ENCODE peak calls at places on chromosome 20, in four cellular contexts. P is COR-L47; R is GM20000; U is activated CD4-positive, alpha-beta memory T cell treated with anti-CD3 and anti-CD28 coated beads, Interleukin-2, amount 10 ng/mL, durations not matched to agents 7 days and 5 days. K is an unnamed sample.

GRCh38 chr20:50409495-50409894 is 100.7 kb upstream of the PTPN1 start:
- DNase-seq in P (no peak), R (no peak), U (no peak), K (no peak)

GRCh38 chr20:62104234-62104789 is 18.0 kb upstream of the LSM14B start:
- DNase-seq in U (no peak), R (no peak), P (no peak), K (no peak)

GRCh38 chr20:3818155-3819151 is 1.9 kb upstream of the AP5S1 start:
- DNase-seq in P (peak; percentile 90), R (peak; percentile 70), U (no peak), K (peak; percentile 74)

GRCh38 chr20:63700199-63701050 is 4.0 kb downstream of the TNFRSF6B start:
- DNase-seq in U (no peak), R (no peak), P (no peak), K (no peak)

GRCh38 chr20:46261456-46262253 is 46.6 kb downstream of the CDH22 start:
- DNase-seq in U (no peak), P (peak; percentile 17), R (no peak), K (no peak)

GRCh38 chr20:62155428-62156253 is 12.1 kb downstream of the SS18L1 start:
- DNase-seq in R (no peak), P (no peak), U (no peak), K (no peak)

GRCh38 chr20:43959079-43959919 is 44.6 kb downstream of the TOX2 start:
- DNase-seq in P (no peak), R (no peak), U (peak; percentile 32), K (no peak)

GRCh38 chr20:58633161-58634035 is 17.7 kb upstream of the STX16 start:
- DNase-seq in P (no peak), R (no peak), U (no peak), K (no peak)

GRCh38 chr20:4104045-4104444 is 88.7 kb upstream of the RNF24 start:
- DNase-seq in R (no peak), U (no peak), P (no peak), K (no peak)

GRCh38 chr20:34705383-34706021 is 1.4 kb downstream of the TP53INP2 start:
- DNase-seq in R (peak; percentile 45), U (no peak), P (no peak), K (no peak)

GRCh38 chr20:39067526-39068216 is 105.5 kb downstream of the DHX35 start:
- DNase-seq in R (no peak), U (no peak), P (no peak), K (no peak)

GRCh38 chr20:7704021-7704420 is 236.2 kb downstream of the HAO1 start:
- DNase-seq in R (no peak), P (peak; percentile 44), U (no peak), K (no peak)

GRCh38 chr20:58482416-58482815 is 32.8 kb downstream of the APCDD1L start:
- DNase-seq in U (no peak), P (no peak), R (no peak), K (no peak)

GRCh38 chr20:1321654-1321939 is 7.3 kb downstream of the SDCBP2 start:
- DNase-seq in P (no peak), R (no peak), U (no peak), K (no peak)

GRCh38 chr20:1995531-1996310 is 1.9 kb upstream of the PDYN start:
- DNase-seq in P (no peak), U (no peak), R (no peak), K (no peak)

GRCh38 chr20:46393967-46394366 is 12.4 kb downstream of the ELMO2 start:
- DNase-seq in P (no peak), U (no peak), R (no peak), K (no peak)

GRCh38 chr20:44678247-44678646 is 26.7 kb upstream of the ADA start:
- DNase-seq in P (no peak), U (no peak), R (no peak), K (no peak)

GRCh38 chr20:564195-564594 is 20.6 kb upstream of the CSNK2A1 start:
- DNase-seq in P (no peak), R (no peak), U (no peak), K (no peak)

GRCh38 chr20:4633780-4634179 is 87.9 kb upstream of the PRND start:
- DNase-seq in U (no peak), R (no peak), P (no peak), K (no peak)

GRCh38 chr20:38548356-38549083 is 32.5 kb upstream of the ADIG start:
- DNase-seq in P (no peak), U (no peak), R (no peak), K (no peak)

GRCh38 chr20:37356961-37357371 is 11.0 kb downstream of the SRC start:
- DNase-seq in P (no peak), R (no peak), U (no peak), K (no peak)

GRCh38 chr20:43949741-43950618 is 35.3 kb downstream of the TOX2 start:
- DNase-seq in P (no peak), R (peak; percentile 73), U (peak; percentile 93), K (peak; percentile 37)

GRCh38 chr20:25005220-25005619 is 12.7 kb upstream of the APMAP start:
- DNase-seq in U (no peak), P (peak; percentile 85), R (no peak), K (no peak)

GRCh38 chr20:24957326-24957996 is 8.4 kb downstream of the CST7 start:
- DNase-seq in U (peak; percentile 15), R (no peak), P (no peak), K (no peak)

GRCh38 chr20:45456632-45457031 is 12.9 kb upstream of the WFDC2 start:
- DNase-seq in U (peak; percentile 48), P (peak; percentile 46), R (peak; percentile 43), K (peak; percentile 68)

GRCh38 chr20:58706975-58707681 is 14.5 kb downstream of the NPEPL1 start:
- DNase-seq in U (no peak), R (no peak), P (no peak), K (no peak)

GRCh38 chr20:50563133-50563944 is 53.2 kb downstream of the PTPN1 start:
- DNase-seq in U (no peak), P (no peak), R (no peak), K (no peak)

GRCh38 chr20:22770240-22770800 is 185.9 kb upstream of the FOXA2 start:
- DNase-seq in U (no peak), P (no peak), R (no peak), K (no peak)